ENCODE peak calls at places on chromosomes 11 and 22, in four cellular contexts. G is stimulated activated CD8-positive, alpha-beta memory T cell treated with anti-CD3 and anti-CD28 coated beads, Interleukin-7, amount 100 ng/mL, for 48 hours; U is naive thymus-derived CD8-positive, alpha-beta T cell; W is nephron progenitor cell. D is an unnamed sample.

GRCh38 chr22:46582281-46582811 is 37.8 kb upstream of the GRAMD4 start:
- DNase-seq in W (no peak), G (no peak), U (no peak), D (no peak)

GRCh38 chr22:47245786-47246185 is 483.3 kb downstream of the TBC1D22A start:
- DNase-seq in U (no peak), G (no peak), W (no peak), D (no peak)

GRCh38 chr11:68659158-68659921 is 25.0 kb upstream of the GAL start:
- DNase-seq in G (no peak), W (no peak), U (no peak), D (no peak)

GRCh38 chr11:134450186-134450585 is 38.1 kb upstream of the B3GAT1 start:
- DNase-seq in G (no peak), W (no peak), U (no peak), D (no peak)

GRCh38 chr11:27353593-27354358 is 9.2 kb downstream of the CCDC34 start:
- DNase-seq in W (no peak), U (no peak), G (no peak), D (no peak)

GRCh38 chr11:60717956-60718355 is 6.6 kb upstream of the MS4A18 start:
- DNase-seq in U (no peak), W (no peak), G (no peak), D (no peak)

GRCh38 chr11:111936045-111936400 is 1.1 kb upstream of the DIXDC1 start:
- DNase-seq in W (no peak), U (no peak), G (no peak), D (no peak)

GRCh38 chr11:126226334-126227084 is 14.9 kb downstream of the FAM118B start:
- DNase-seq in U (no peak), G (no peak), W (no peak), D (no peak)

GRCh38 chr11:46250071-46251052 is 27.1 kb upstream of the CREB3L1 start:
- DNase-seq in W (no peak), G (no peak), U (no peak), D (no peak)

GRCh38 chr22:42931421-42932196 is 74.5 kb upstream of the ARFGAP3 start:
- DNase-seq in W (no peak), G (no peak), U (no peak), D (no peak)

GRCh38 chr11:79520086-79520485 is 79.3 kb upstream of the TENM4 start:
- DNase-seq in W (no peak), G (no peak), U (no peak), D (no peak)

GRCh38 chr11:45676522-45677095 is 11.2 kb upstream of the CHST1 start:
- DNase-seq in U (no peak), G (no peak), W (no peak), D (no peak)

GRCh38 chr11:18310800-18311340 is 11.1 kb downstream of the HPS5 start:
- DNase-seq in W (no peak), G (no peak), U (no peak), D (no peak)

GRCh38 chr22:25389541-25389919 is 170.1 kb downstream of the CRYBB2 start:
- DNase-seq in W (no peak), U (no peak), G (no peak), D (no peak)

GRCh38 chr11:128890543-128891409 is at the start of gene KCNJ5:
- DNase-seq in U (peak), W (peak), G (no peak), D (peak)

GRCh38 chr22:37008365-37008764 is 10.9 kb downstream of the TST start:
- DNase-seq in W (no peak), U (no peak), G (no peak), D (no peak)

GRCh38 chr22:46378499-46379300 is 43.2 kb downstream of the TRMU start:
- DNase-seq in U (no peak), G (no peak), W (no peak), D (no peak)

GRCh38 chr22:28989035-28989464 is 72.6 kb downstream of the C22orf31 start:
- DNase-seq in U (no peak), W (no peak), G (peak), D (no peak)

GRCh38 chr11:76642341-76642740 is 28.2 kb downstream of the LRRC32 start:
- DNase-seq in G (peak), U (no peak), W (peak), D (no peak)

GRCh38 chr22:27801197-27801615 is 350 bp downstream of the MN1 start:
- DNase-seq in U (peak), W (peak), G (no peak), D (no peak)

GRCh38 chr22:28949788-28950187 is 66.4 kb downstream of the ZNRF3 start:
- DNase-seq in G (no peak), W (no peak), U (no peak), D (no peak)

GRCh38 chr22:20587206-20587958 is 80.0 kb downstream of the MED15 start:
- DNase-seq in W (no peak), G (no peak), U (no peak), D (no peak)

GRCh38 chr11:19633276-19633675 is 79.4 kb upstream of the NAV2 start:
- DNase-seq in W (no peak), G (no peak), U (no peak), D (no peak)

GRCh38 chr11:122170815-122171475 is 54.9 kb upstream of the BLID start:
- DNase-seq in G (peak), W (no peak), U (no peak), D (no peak)

GRCh38 chr11:114236829-114237228 is 59.4 kb upstream of the NNMT start:
- DNase-seq in G (no peak), U (no peak), W (no peak), D (no peak)

GRCh38 chr11:9943346-9944110 is 279.7 kb downstream of the SWAP70 start:
- DNase-seq in G (no peak), U (no peak), W (no peak), D (no peak)

GRCh38 chr22:42343551-42344081 is 73.2 kb upstream of the TCF20 start:
- DNase-seq in U (peak), W (peak), G (no peak), D (no peak)

GRCh38 chr11:110076388-110076965 is 16.7 kb upstream of the ZC3H12C start:
- DNase-seq in U (no peak), G (no peak), W (peak), D (no peak)

GRCh38 chr11:44574620-44575287 is 9.3 kb downstream of the CD82 start:
- DNase-seq in W (no peak), G (no peak), U (peak), D (no peak)

GRCh38 chr22:43776081-43776670 is 35.9 kb downstream of the EFCAB6 start:
- DNase-seq in U (no peak), G (no peak), W (no peak), D (no peak)

GRCh38 chr11:48093795-48094642 is 113.7 kb downstream of the PTPRJ start:
- DNase-seq in G (no peak), U (no peak), W (no peak), D (no peak)

GRCh38 chr11:129223701-129224149 is 31.6 kb upstream of the ARHGAP32 start:
- DNase-seq in G (no peak), W (no peak), U (no peak), D (no peak)

GRCh38 chr11:116646191-116646590 is 126.6 kb downstream of the BUD13 start:
- DNase-seq in U (no peak), W (no peak), G (no peak), D (no peak)

GRCh38 chr22:46373838-46374662 is 38.5 kb downstream of the TRMU start:
- DNase-seq in W (no peak), U (peak), G (peak), D (no peak)

GRCh38 chr22:22168190-22168940 is 76.2 kb upstream of the VPREB1 start:
- DNase-seq in U (peak), G (no peak), W (no peak), D (no peak)

GRCh38 chr22:39519681-39520053 is 695 bp upstream of the ATF4 start:
- DNase-seq in G (no peak), U (no peak), W (no peak), D (no peak)

GRCh38 chr11:99176430-99176829 is 155.7 kb downstream of the CNTN5 start:
- DNase-seq in G (no peak), U (no peak), W (no peak), D (no peak)